ENCODE peak calls at places on chromosomes 11 and 22, in five cellular contexts. Q is GM12878, V is A549, J is endothelial cell of umbilical vein, P is HepG2. H is an unnamed sample.

GRCh38 chr22:39077513-39077840 is 402 bp downstream of the APOBEC3G start:
- DNase-seq in Q (no peak), V (no peak), J (no peak), P (no peak), H (peak)

GRCh38 chr22:37233751-37234631 is 10.1 kb downstream of the RAC2 start:
- DNase-seq in Q (no peak), V (no peak), J (no peak), P (no peak), H (no peak)

GRCh38 chr22:47178339-47178738 is 415.9 kb downstream of the TBC1D22A start:
- DNase-seq in Q (no peak), V (no peak), J (no peak), P (no peak), H (no peak)

GRCh38 chr11:103529217-103529684 is 420.0 kb downstream of the DYNC2H1 start:
- DNase-seq in Q (no peak), V (peak), J (peak), P (no peak), H (no peak)

GRCh38 chr11:131392528-131393255 is 22.3 kb downstream of the NTM start:
- DNase-seq in Q (no peak), V (no peak), J (no peak), P (no peak), H (peak)

GRCh38 chr22:22061085-22062077 is 78.8 kb upstream of the TOP3B start:
- DNase-seq in Q (no peak), V (peak), J (no peak), P (peak), H (peak)

GRCh38 chr11:123054301-123055065 is 7.5 kb downstream of the HSPA8 start:
- DNase-seq in Q (no peak), V (peak), J (peak), P (peak), H (peak)

GRCh38 chr11:96242191-96242845 is 100.7 kb downstream of the MAML2 start:
- DNase-seq in Q (no peak), V (no peak), J (no peak), P (no peak), H (peak)

GRCh38 chr22:18024276-18024939 is at the start of gene MICAL3:
- DNase-seq in Q (no peak), V (peak), J (peak), P (no peak), H (peak)

GRCh38 chr11:73404048-73404447 is 27.8 kb downstream of the RELT start:
- DNase-seq in Q (no peak), V (peak), J (peak), P (peak), H (peak)

GRCh38 chr22:42343136-42343484 is 72.7 kb upstream of the TCF20 start:
- DNase-seq in Q (no peak), V (no peak), J (no peak), P (no peak), H (no peak)

GRCh38 chr22:50270302-50271010 is at the start of gene MAPK11:
- DNase-seq in Q (no peak), V (no peak), J (peak), P (peak), H (peak)

GRCh38 chr11:19209617-19210016 is 7.8 kb upstream of the CSRP3 start:
- DNase-seq in Q (no peak), V (no peak), J (no peak), P (no peak), H (no peak)

DNA sequence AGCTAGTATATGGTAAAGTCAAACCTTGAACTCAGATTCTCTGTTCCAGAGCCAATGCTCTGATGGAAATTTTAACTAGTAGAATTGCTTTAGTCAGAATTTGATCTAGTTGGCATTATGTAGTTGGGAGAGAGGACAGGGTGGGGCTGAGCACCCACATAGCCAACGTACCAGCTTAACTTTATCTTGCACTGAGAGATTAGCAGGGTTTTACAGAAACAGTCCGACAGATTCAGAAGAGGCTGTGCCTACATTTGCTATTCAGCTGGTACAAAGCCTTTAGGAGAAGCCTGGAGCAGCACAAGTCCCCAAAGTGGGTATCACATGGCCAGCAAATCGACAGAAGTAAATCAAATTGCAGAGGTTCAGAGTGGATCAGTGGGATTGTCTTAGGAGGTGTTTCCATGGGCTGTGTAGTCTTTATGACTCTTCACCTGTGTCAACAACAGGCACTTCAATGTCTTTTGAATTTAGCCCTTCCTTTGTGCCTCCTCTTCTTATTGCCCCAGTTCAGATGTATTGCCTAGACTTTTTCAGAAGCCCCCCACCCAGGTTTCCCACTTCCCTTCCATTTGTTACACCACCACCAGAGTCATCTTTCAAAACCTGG is 7.3 kb upstream of the CSRP3 start:
- DNase-seq in Q (no peak), V (no peak), J (no peak), P (no peak), H (no peak)
- H3K4me3 ChIP-seq in Q (no peak), V (no peak), J (no peak), P (no peak), H (no peak)

DNA sequence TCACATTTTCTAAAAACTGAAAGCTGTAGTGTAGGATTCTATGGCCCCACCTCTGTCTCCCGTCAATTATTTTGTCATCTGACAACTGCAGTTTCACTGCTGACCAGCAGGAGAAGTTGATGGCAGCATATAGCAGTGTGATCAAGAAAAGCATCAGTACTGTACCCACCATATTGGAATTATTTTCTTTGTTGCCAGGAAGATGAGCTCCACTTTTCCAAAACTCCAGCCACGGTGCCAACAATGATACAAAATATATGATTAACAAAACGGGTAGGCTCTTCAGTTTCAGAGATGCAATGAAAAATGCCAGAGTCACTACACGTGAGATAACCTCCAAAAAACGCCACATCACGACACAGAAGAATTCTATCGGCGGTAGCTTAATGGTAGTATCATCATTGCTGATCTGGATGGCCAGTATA is 41.3 kb downstream of the XKR3 start:
- DNase-seq in Q (no peak), V (peak), J (no peak), P (peak), H (peak)
- TF ChIP-seq MYC in Q (no peak), V (no peak), J (no peak), P (no peak), H (no peak)

GRCh38 chr22:19910180-19910744 is 31.3 kb upstream of the COMT start:
- DNase-seq in Q (no peak), V (no peak), J (no peak), P (no peak), H (no peak)
- TF ChIP-seq CTCF in Q (no peak), V (no peak), J (no peak), P (no peak), H (no peak)

DNA sequence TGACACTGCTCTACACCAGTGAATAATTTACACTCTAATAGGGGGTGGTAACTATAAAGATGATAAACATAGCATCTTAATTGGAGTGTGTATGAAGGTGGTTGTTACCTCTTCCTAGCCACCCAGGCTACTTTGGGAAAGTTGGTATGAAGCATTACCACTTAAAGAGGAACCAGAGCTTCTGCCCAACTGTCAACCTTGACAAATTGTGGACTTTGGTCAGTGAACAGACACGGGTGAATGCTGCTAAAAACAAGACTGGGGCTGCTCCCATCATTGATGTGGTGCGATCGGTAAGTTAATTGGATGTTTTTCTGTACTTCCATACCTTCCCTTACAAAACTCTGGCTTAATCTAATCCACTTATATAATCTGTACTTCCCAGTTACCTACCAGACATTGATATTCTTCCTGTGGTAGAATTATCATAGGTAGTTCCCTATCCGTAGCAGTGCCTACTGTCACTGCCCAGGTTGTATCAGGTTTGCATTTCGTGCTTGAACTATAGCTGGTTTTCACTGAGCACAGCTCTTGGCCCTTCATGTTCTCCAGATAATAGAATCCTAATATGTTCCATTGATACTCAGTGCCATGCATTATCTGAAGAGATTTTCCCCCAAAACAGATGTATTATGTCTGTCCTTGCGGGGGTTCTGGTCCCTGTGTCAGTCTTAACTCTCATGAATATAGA is 2.2 kb downstream of the RPL27A start:
- DNase-seq in Q (no peak), V (no peak), J (no peak), P (no peak), H (peak)
- H3K4me3 ChIP-seq in Q (peak), V (peak), J (peak), P (peak), H (peak)

DNA sequence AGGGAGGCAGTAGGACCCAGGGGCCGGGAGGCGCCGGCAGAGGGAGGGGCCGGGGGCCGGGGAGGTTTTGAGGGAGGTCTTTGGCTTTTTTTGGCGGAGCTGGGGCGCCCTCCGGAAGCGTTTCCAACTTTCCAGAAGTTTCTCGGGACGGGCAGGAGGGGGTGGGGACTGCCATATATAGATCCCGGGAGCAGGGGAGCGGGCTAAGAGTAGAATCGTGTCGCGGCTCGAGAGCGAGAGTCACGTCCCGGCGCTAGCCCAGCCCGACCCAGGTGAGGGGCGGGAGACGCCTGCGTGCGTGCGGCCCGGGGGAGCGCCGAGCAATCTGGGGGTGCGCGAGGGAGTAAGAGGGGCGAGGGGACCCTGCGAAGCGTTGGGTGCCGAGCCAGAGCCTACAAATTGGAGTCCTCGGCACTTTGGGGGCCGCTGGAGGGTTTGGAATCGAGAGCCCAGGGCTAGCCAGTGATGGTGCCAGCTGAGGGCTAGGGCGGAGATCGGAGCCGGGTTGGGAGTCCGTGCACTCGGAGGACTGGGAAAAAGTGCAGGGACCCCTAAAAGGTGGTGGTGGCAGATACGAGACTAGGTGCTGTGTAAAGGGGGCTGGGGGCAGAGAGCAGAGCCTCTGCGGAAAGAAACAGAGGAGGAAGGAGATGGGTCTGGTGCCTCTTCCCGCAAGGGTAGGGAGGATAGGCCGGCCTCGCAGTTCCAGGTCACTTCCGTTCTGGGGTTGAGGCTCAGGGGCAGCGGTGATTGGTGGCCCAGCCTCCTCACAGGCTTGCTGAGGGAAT is at the start of gene SERPINH1:
- DNase-seq in Q (peak), V (peak), J (peak), P (peak), H (peak)
- TF ChIP-seq MYC in Q (no peak), V (no peak), J (no peak), P (no peak), H (peak)

GRCh38 chr22:44369241-44369652 is 56.5 kb upstream of the SHISAL1 start:
- DNase-seq in Q (no peak), V (no peak), J (no peak), P (no peak), H (no peak)
- TF ChIP-seq CTCF in Q (no peak), V (no peak), J (no peak), P (no peak), H (peak)

GRCh38 chr11:36373040-36374010 is 77.2 kb downstream of the PRR5L start:
- DNase-seq in Q (no peak), V (no peak), J (no peak), P (no peak), H (peak)
- H3K4me3 ChIP-seq in Q (no peak), V (no peak), J (no peak), P (no peak), H (no peak)